ENCODE peak calls at places on chromosomes 11 and 22, in ten cellular contexts. I, C, E, S, Y, D, O, A, P and U are unnamed samples.

GRCh38 chr11:650482-650881 is 13.4 kb downstream of the DRD4 start:
- DNase-seq in D (no peak), A (no peak), Y (no peak), C (peak; percentile 20), E (no peak), O (no peak), S (no peak), I (no peak), P (no peak), U (no peak)

GRCh38 chr22:46027219-46028068 is 50.5 kb upstream of the WNT7B start:
- DNase-seq in E (no peak), A (peak; percentile 84), C (peak; percentile 88), P (peak; percentile 82), O (no peak), S (peak; percentile 80), Y (peak; percentile 90), I (no peak), D (peak; percentile 78), U (no peak)

GRCh38 chr11:67422894-67423293 is 5.4 kb upstream of the RPS6KB2 start:
- DNase-seq in S (no peak), D (peak; percentile 67), P (no peak), Y (no peak), O (no peak), I (no peak), C (no peak), E (no peak), A (no peak), U (no peak)

GRCh38 chr22:31857247-31857646 is 87.1 kb upstream of the YWHAH start:
- DNase-seq in I (no peak), C (no peak), D (peak; percentile 84), O (no peak), A (no peak), S (no peak), P (no peak), E (no peak), Y (no peak), U (no peak)

GRCh38 chr11:69864930-69865661 is 45.9 kb upstream of the FGF3 start:
- DNase-seq in P (no peak), O (no peak), I (no peak), E (no peak), C (no peak), Y (no peak), S (no peak), A (peak; percentile 77), D (no peak), U (no peak)

GRCh38 chr11:35272391-35272821 is 133.4 kb downstream of the CD44 start:
- DNase-seq in O (no peak), A (no peak), S (no peak), D (no peak), I (peak; percentile 28), P (no peak), E (no peak), Y (no peak), C (no peak), U (peak; percentile 57)

GRCh38 chr11:61277186-61277972 is 17.7 kb downstream of the VWCE start:
- DNase-seq in I (no peak), P (no peak), D (no peak), O (no peak), Y (no peak), S (no peak), C (no peak), E (no peak), A (no peak), U (no peak)

GRCh38 chr11:64244107-64244506 is 2.6 kb downstream of the PPP1R14B start:
- DNase-seq in E (no peak), C (no peak), D (no peak), I (no peak), O (no peak), P (no peak), S (no peak), A (no peak), Y (no peak), U (no peak)

GRCh38 chr11:61776561-61777075 is 15.8 kb downstream of the TMEM258 start:
- DNase-seq in I (peak; percentile 28), A (no peak), S (peak; percentile 74), Y (peak; percentile 85), C (peak; percentile 77), E (peak; percentile 30), O (peak; percentile 67), P (peak; percentile 76), D (peak; percentile 74), U (no peak)

GRCh38 chr11:90218606-90219005 is 4.2 kb downstream of the CHORDC1 start:
- DNase-seq in I (no peak), O (no peak), D (no peak), E (no peak), S (no peak), C (peak; percentile 62), P (no peak), A (no peak), Y (no peak), U (no peak)

GRCh38 chr11:85663781-85664560 is 958 bp downstream of the CREBZF start:
- DNase-seq in A (peak; percentile 92), C (peak; percentile 95), E (peak; percentile 84), O (peak; percentile 86), Y (peak; percentile 77), D (peak; percentile 89), P (peak; percentile 81), I (peak; percentile 82), S (peak; percentile 85), U (peak; percentile 84)

GRCh38 chr11:1568451-1568911 is 3.6 kb downstream of the DUSP8 start:
- DNase-seq in S (peak; percentile 20), I (no peak), E (peak; percentile 44), P (peak; percentile 45), O (peak; percentile 35), Y (no peak), D (no peak), A (peak; percentile 76), C (peak; percentile 73), U (no peak)

GRCh38 chr11:34214961-34215805 is 109.8 kb downstream of the NAT10 start:
- DNase-seq in I (no peak), P (no peak), S (peak; percentile 42), O (no peak), C (no peak), E (no peak), D (peak; percentile 29), Y (no peak), A (no peak), U (no peak)

GRCh38 chr11:34219862-34220490 is 114.5 kb downstream of the NAT10 start:
- DNase-seq in D (no peak), S (no peak), A (no peak), C (no peak), Y (no peak), E (no peak), O (no peak), I (no peak), P (no peak), U (no peak)

GRCh38 chr11:34215806-34216453 is 110.5 kb downstream of the NAT10 start:
- DNase-seq in Y (no peak), D (no peak), A (no peak), S (no peak), E (no peak), I (no peak), P (no peak), O (no peak), C (no peak), U (no peak)

GRCh38 chr11:34219279-34219678 is 113.8 kb downstream of the NAT10 start:
- DNase-seq in I (no peak), P (no peak), C (no peak), D (no peak), E (no peak), Y (no peak), S (no peak), A (no peak), O (no peak), U (no peak)

GRCh38 chr11:34218067-34218466 is 112.6 kb downstream of the NAT10 start:
- DNase-seq in A (no peak), C (no peak), P (no peak), E (no peak), I (no peak), D (no peak), S (no peak), O (no peak), Y (no peak), U (no peak)
- H3K27ac ChIP-seq in A (no peak overlapping the region), C (no peak overlapping the region), P (no peak overlapping the region), E (no peak overlapping the region), I (no peak overlapping the region), D (no peak overlapping the region), S (no peak overlapping the region), O (no peak overlapping the region), Y (no peak overlapping the region), U (no peak overlapping the region)

GRCh38 chr22:47944941-47945340 is 1182.5 kb downstream of the TBC1D22A start:
- DNase-seq in D (no peak), S (no peak), Y (no peak), P (no peak), E (no peak), I (no peak), C (no peak), O (no peak), A (no peak), U (no peak)
- H3K9me3 ChIP-seq in D (no peaks in the 10 kb centered on the region), S (no peaks in the 10 kb centered on the region), Y (no peaks in the 10 kb centered on the region), P (no peaks in the 10 kb centered on the region), E (no peaks in the 10 kb centered on the region), I (no peaks in the 10 kb centered on the region), C (no peaks in the 10 kb centered on the region), O (no peaks in the 10 kb centered on the region), A (no peaks in the 10 kb centered on the region), U (no peaks in the 10 kb centered on the region)

DNA sequence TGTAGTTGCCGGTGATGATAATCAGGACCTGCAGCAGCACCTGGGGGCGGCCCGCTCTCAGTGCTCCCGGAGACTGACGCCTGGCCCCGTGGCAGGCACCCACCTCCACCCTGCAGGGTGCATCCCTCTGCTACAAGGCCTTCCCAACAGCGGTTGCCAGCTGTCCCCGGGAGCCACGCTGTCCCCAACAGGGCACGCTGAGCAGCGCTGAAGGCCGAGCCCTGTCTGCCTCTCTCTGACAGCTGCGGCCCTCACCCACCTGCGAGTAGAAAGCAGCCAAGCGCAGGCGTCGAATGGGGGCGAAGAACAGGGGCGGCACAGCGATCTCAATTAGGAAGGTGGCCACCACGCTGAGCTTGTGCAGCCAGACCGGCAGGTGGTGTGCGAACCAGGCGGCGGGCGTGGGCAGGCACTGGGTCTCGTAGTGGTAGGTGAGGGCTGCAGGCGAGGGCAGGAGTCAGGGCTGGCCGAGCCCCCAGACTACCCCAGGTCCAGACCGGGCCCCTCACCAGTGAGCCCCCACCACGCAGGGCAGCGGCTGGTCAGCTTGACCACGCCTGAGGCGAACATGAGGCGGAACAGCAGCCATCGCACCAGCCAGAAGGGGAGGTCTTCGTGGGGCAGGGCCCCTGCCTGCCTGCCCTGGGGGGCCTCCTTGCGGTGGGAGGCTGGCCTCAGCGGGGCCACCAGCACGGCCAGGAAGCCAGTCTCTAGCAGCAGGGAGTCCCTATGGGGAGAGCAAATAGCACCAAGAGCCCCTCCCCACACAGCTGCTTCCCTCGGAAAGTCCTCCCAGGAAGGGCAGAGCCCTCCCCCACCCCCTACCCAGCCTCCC is 1.5 kb downstream of the LMF2 start:
- DNase-seq in A (no peak), E (no peak), C (peak; percentile 80), I (no peak), S (peak; percentile 44), O (peak; percentile 30), Y (peak; percentile 58), P (peak; percentile 52), D (peak; percentile 7), U (no peak)
- H3K4me3 ChIP-seq in A (peak overlapping the region; percentile 81), E (peak overlapping the region; percentile 95), C (peak overlapping the region; percentile 88), I (peak overlapping the region; percentile 99), S (peak overlapping the region; percentile 93), O (peak overlapping the region; percentile 93), Y (peak overlapping the region; percentile 81), P (peak overlapping the region; percentile 79), D (no peak overlapping the region), U (no peak overlapping the region)

GRCh38 chr11:43823851-43824250 is 56.8 kb upstream of the ALKBH3 start:
- DNase-seq in O (no peak), I (no peak), Y (no peak), D (no peak), E (no peak), C (no peak), S (no peak), A (no peak), P (no peak), U (no peak)
- H3K27ac ChIP-seq in O (no peak overlapping the region), I (no peak overlapping the region), Y (no peak overlapping the region), D (no peak overlapping the region), E (no peak overlapping the region), C (no peak overlapping the region), S (no peak overlapping the region), A (no peak overlapping the region), P (no peak overlapping the region), U (no peak overlapping the region)